ENCODE peak calls at places on chromosomes 3 and 15, in ten cellular contexts. N, U, T, G, P, E, O, L, B and W are unnamed samples.
A peak's percentile ranks its signal among the peaks of the same experiment; 100 is the strongest.

GRCh38 chr3:9480265-9480664 is 73.4 kb downstream of the LHFPL4 start:
- DNase-seq in B (no peak), P (no peak), L (no peak), O (no peak), U (no peak), E (no peak), G (no peak), T (no peak), N (no peak), W (no peak)

GRCh38 chr15:49059491-49059890 is 13.2 kb upstream of the SECISBP2L start:
- DNase-seq in U (no peak), E (no peak), G (no peak), N (no peak), B (no peak), P (no peak), L (no peak), O (no peak), T (no peak), W (no peak)

GRCh38 chr3:141370065-141370533 is 1.8 kb downstream of the ZBTB38 start:
- DNase-seq in B (peak; percentile 96), P (no peak), O (peak; percentile 29), L (peak; percentile 74), U (peak; percentile 51), G (peak; percentile 59), T (peak; percentile 67), N (peak; percentile 91), E (peak; percentile 50), W (peak; percentile 36)

GRCh38 chr3:82791241-82791640 is 1029.8 kb upstream of the GBE1 start:
- DNase-seq in P (no peak), L (no peak), E (no peak), U (no peak), B (no peak), G (no peak), T (no peak), O (no peak), N (no peak), W (no peak)

GRCh38 chr15:84752700-84753099 is 4.3 kb downstream of the ZNF592 start:
- DNase-seq in U (no peak), T (no peak), G (no peak), P (no peak), E (no peak), N (no peak), L (no peak), B (peak; percentile 13), O (no peak), W (no peak)

GRCh38 chr15:84953136-84953535 is 28.5 kb upstream of the PDE8A start:
- DNase-seq in G (no peak), N (no peak), U (no peak), T (no peak), P (no peak), B (peak; percentile 25), L (no peak), O (no peak), E (no peak), W (no peak)

GRCh38 chr3:55519016-55519415 is 31.9 kb upstream of the WNT5A start:
- DNase-seq in L (no peak), E (no peak), B (no peak), T (no peak), O (no peak), N (no peak), G (no peak), U (no peak), P (no peak), W (no peak)

GRCh38 chr3:170469151-170470062 is 50.7 kb downstream of the CLDN11 start:
- DNase-seq in N (no peak), E (no peak), B (no peak), L (no peak), P (no peak), O (no peak), U (no peak), G (no peak), T (no peak), W (no peak)

GRCh38 chr15:31135523-31135922 is 34.0 kb upstream of the TRPM1 start:
- DNase-seq in T (no peak), U (no peak), G (no peak), E (no peak), O (no peak), B (no peak), P (no peak), L (no peak), N (no peak), W (no peak)

GRCh38 chr3:141303481-141304223 is 64.7 kb upstream of the ZBTB38 start:
- DNase-seq in N (peak; percentile 86), U (peak; percentile 48), T (peak; percentile 69), L (peak; percentile 61), P (no peak), E (peak; percentile 60), O (peak; percentile 35), G (peak; percentile 35), B (peak; percentile 89), W (no peak)

GRCh38 chr3:194824100-194824499 is 138.4 kb downstream of the FAM43A start:
- DNase-seq in O (no peak), N (no peak), G (no peak), U (no peak), B (no peak), L (no peak), T (no peak), E (no peak), P (no peak), W (no peak)

GRCh38 chr15:100902436-100903190 is 16.5 kb upstream of the LRRK1 start:
- DNase-seq in L (peak; percentile 83), T (no peak), O (peak; percentile 77), G (peak; percentile 90), U (peak; percentile 78), B (peak; percentile 96), P (peak; percentile 80), E (peak; percentile 83), N (no peak), W (peak; percentile 82)

GRCh38 chr15:31303434-31304073 is 23.1 kb upstream of the KLF13 start:
- DNase-seq in T (no peak), B (peak; percentile 23), P (peak; percentile 25), O (peak; percentile 50), E (peak; percentile 52), L (peak; percentile 79), U (peak; percentile 43), G (no peak), N (peak; percentile 44), W (peak; percentile 37)

GRCh38 chr3:169772530-169772950 is 656 bp upstream of the MYNN start:
- DNase-seq in N (peak; percentile 79), U (peak; percentile 79), E (peak; percentile 78), B (peak; percentile 82), O (peak; percentile 76), G (peak; percentile 80), P (peak; percentile 69), L (peak; percentile 81), T (no peak), W (peak; percentile 86)

GRCh38 chr3:80232760-80233159 is 465.0 kb upstream of the ROBO1 start:
- DNase-seq in P (no peak), T (no peak), G (no peak), L (no peak), N (peak; percentile 6), U (no peak), E (no peak), B (peak; percentile 88), O (no peak), W (no peak)

GRCh38 chr3:140557476-140557875 is 120.4 kb upstream of the TRIM42 start:
- DNase-seq in L (no peak), E (no peak), N (no peak), O (no peak), B (no peak), G (no peak), T (no peak), U (no peak), P (no peak), W (no peak)

GRCh38 chr15:90664650-90665287 is 52.4 kb upstream of the BLM start:
- DNase-seq in E (peak; percentile 31), O (no peak), P (peak; percentile 65), U (peak; percentile 41), L (no peak), B (peak; percentile 61), T (no peak), N (peak; percentile 69), G (peak; percentile 58), W (peak; percentile 69)

GRCh38 chr3:119679874-119680273 is 2.7 kb upstream of the COX17 start:
- DNase-seq in E (no peak), L (no peak), U (no peak), O (no peak), P (no peak), B (no peak), T (no peak), G (no peak), N (no peak), W (no peak)

GRCh38 chr15:29312387-29312786 is 42.8 kb upstream of the NSMCE3 start:
- DNase-seq in T (no peak), U (no peak), P (no peak), B (peak; percentile 76), O (no peak), L (no peak), E (no peak), N (no peak), G (no peak), W (no peak)
- H3K27me3 ChIP-seq in T (no peaks in the 10 kb centered on the region), U (no peaks in the 10 kb centered on the region), P (no peaks in the 10 kb centered on the region), B (no peaks in the 10 kb centered on the region), O (no peaks in the 10 kb centered on the region), L (no peaks in the 10 kb centered on the region), E (no peaks in the 10 kb centered on the region), N (no peaks in the 10 kb centered on the region), G (no peaks in the 10 kb centered on the region), W (no peaks in the 10 kb centered on the region)

DNA sequence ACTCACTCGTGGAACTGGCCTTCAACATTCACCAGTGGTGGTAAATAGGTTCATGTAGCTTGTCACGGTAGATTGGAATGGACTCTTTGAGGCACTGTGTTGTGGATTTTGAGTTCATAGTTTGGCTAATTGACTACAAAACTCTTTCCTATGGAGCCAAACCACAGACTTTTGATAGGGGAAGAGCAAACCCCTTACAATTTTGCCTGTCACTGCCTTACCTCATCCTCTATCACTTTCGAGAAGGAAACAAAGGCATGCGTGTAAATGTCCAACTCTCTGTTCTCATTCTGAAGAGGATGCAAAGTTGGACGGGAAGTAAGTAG is 521.0 kb upstream of the MDFIC2 start:
- DNase-seq in G (no peak), E (no peak), U (no peak), P (no peak), T (no peak), L (no peak), O (no peak), B (no peak), N (no peak), W (no peak)
- H3K27ac ChIP-seq in G (no peak overlapping the region), E (no peak overlapping the region), U (no peak overlapping the region), P (peak overlapping the region; percentile 71), T (no peak overlapping the region), L (peak overlapping the region; percentile 74), O (no peak overlapping the region), B (no peak overlapping the region), N (no peak overlapping the region), W (peak overlapping the region; percentile 0)

GRCh38 chr15:57762302-57762701 is 55.8 kb downstream of the POLR2M start:
- DNase-seq in L (no peak), N (peak; percentile 56), U (no peak), B (no peak), O (no peak), P (no peak), E (no peak), T (no peak), G (no peak), W (no peak)
- TF ChIP-seq CTCF in L (no peak), N (peak; percentile 12), U (no peak), B (no peak), O (no peak), P (no peak), E (peak; percentile 8), T (no peak), G (no peak), W (no peak)

DNA sequence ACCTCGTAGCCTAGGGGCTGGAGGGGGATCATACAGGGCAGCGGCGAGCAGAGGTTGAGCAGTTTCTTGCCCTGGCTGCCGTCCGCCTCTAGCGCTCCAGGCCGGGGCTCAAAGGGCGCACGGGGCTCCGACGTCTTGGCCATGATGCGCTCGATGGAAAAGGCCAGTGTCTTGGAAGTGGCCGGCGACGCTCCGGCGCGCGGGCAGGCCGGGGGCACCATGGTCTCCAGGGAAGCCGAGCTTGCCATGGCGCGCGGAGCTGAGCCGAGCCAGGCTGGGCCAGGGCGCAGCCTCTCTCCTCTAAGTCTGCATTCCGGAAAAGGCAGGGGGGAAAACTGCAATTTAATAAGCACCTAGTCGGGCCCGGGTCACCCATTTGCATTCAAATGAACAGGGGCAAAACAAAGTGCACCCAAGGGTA is 719 bp downstream of the FEZF2 start:
- DNase-seq in E (no peak), L (no peak), O (no peak), B (no peak), T (no peak), U (no peak), G (no peak), N (no peak), P (no peak), W (no peak)
- H3K27me3 ChIP-seq in E (peaks cover 100% of the 10 kb centered on the region), L (peaks cover 55% of the 10 kb centered on the region), O (peaks cover 96% of the 10 kb centered on the region), B (peaks cover 100% of the 10 kb centered on the region), T (peaks cover 39% of the 10 kb centered on the region), U (peaks cover 100% of the 10 kb centered on the region), G (peaks cover 2% of the 10 kb centered on the region), N (peaks cover 100% of the 10 kb centered on the region), P (peaks cover 100% of the 10 kb centered on the region), W (peaks cover 48% of the 10 kb centered on the region)